ENCODE peak calls at places on chromosomes 2 and 18, in five cellular contexts. S is left ventricle myocardium inferior, O is IMR-90, N is A673, J is hepatocyte. X is an unnamed sample. For H3K4me1, the result is how much of the 10 kb centered on the place peaks cover.

GRCh38 chr2:75571730-75572430 is 11.1 kb upstream of the EVA1A start:
- DNase-seq in S (no peak), O (peak), J (no peak), N (no peak), X (no peak)

GRCh38 chr2:241724259-241724974 is 10.0 kb upstream of the D2HGDH start:
- DNase-seq in O (no peak), N (peak), S (no peak), J (no peak), X (no peak)

GRCh38 chr2:85516649-85517389 is 22.1 kb upstream of the MAT2A start:
- DNase-seq in S (no peak), N (no peak), J (peak), O (peak), X (peak)

GRCh38 chr18:65288908-65289307 is 461.9 kb upstream of the CDH7 start:
- DNase-seq in O (no peak), N (no peak), J (no peak), S (no peak), X (no peak)

GRCh38 chr2:85221291-85221690 is 88.1 kb downstream of the TCF7L1 start:
- DNase-seq in S (peak), N (no peak), J (no peak), O (peak), X (no peak)

GRCh38 chr2:120625865-120626560 is 109.7 kb upstream of the GLI2 start:
- DNase-seq in N (no peak), J (peak), S (no peak), O (no peak), X (peak)

GRCh38 chr18:40058811-40059570 is 1896.0 kb upstream of the PIK3C3 start:
- DNase-seq in J (no peak), S (no peak), N (no peak), O (no peak), X (no peak)

GRCh38 chr18:62744076-62744705 is 28.9 kb downstream of the PHLPP1 start:
- DNase-seq in J (no peak), N (no peak), S (no peak), O (peak), X (no peak)

GRCh38 chr2:174153757-174154680 is 94.3 kb downstream of the OLA1 start:
- DNase-seq in J (peak), N (no peak), S (no peak), O (peak), X (no peak)

GRCh38 chr2:223669453-223670225 is 67.5 kb upstream of the SCG2 start:
- DNase-seq in S (no peak), O (peak), J (no peak), N (no peak), X (no peak)

GRCh38 chr18:21053127-21053526 is 58.5 kb downstream of the ROCK1 start:
- DNase-seq in O (peak), J (peak), N (no peak), S (no peak), X (no peak)

GRCh38 chr2:231390667-231391066 is 4.8 kb upstream of the B3GNT7 start:
- DNase-seq in J (no peak), S (no peak), O (no peak), N (no peak), X (no peak)

GRCh38 chr2:239239607-239240479 is 161.0 kb downstream of the HDAC4 start:
- DNase-seq in O (peak), J (no peak), N (no peak), S (no peak), X (peak)

GRCh38 chr2:191166756-191167445 is 16.1 kb upstream of the STAT4 start:
- DNase-seq in J (no peak), S (no peak), N (no peak), O (no peak), X (no peak)

GRCh38 chr2:158724803-158725271 is 70.3 kb upstream of the DAPL1 start:
- DNase-seq in O (no peak), S (no peak), N (no peak), J (peak), X (no peak)

GRCh38 chr2:7681852-7682461 is 764.7 kb downstream of the RNF144A start:
- DNase-seq in O (no peak), N (no peak), J (peak), S (no peak), X (no peak)

GRCh38 chr2:206764673-206765241 is 371 bp downstream of the MDH1B start:
- DNase-seq in J (no peak), O (peak), N (no peak), S (no peak), X (no peak)

GRCh38 chr2:6181525-6182270 is 489.5 kb downstream of the SOX11 start:
- DNase-seq in O (peak), N (peak), S (no peak), J (peak), X (no peak)

GRCh38 chr2:10431797-10432196 is 16.3 kb downstream of the ODC1 start:
- DNase-seq in J (no peak), S (no peak), O (no peak), N (no peak), X (no peak)

GRCh38 chr2:11955314-11955713 is 208.9 kb downstream of the LPIN1 start:
- DNase-seq in S (no peak), O (peak), N (no peak), J (no peak), X (no peak)

GRCh38 chr18:3151379-3152264 is 68.1 kb downstream of the MYOM1 start:
- DNase-seq in J (peak), N (peak), S (no peak), O (peak), X (no peak)

GRCh38 chr2:41510108-41510507 is 537.7 kb upstream of the PKDCC start:
- DNase-seq in N (no peak), S (no peak), J (no peak), O (no peak), X (no peak)

GRCh38 chr18:21996261-21996892 is 173.0 kb upstream of the GATA6 start:
- DNase-seq in O (no peak), J (peak), S (no peak), N (no peak), X (no peak)

GRCh38 chr18:48798334-48799197 is 152.2 kb downstream of the SMAD7 start:
- DNase-seq in O (no peak), N (no peak), S (peak), J (no peak), X (no peak)

GRCh38 chr2:231611273-231612198 is 18.9 kb downstream of the TEX44 start:
- DNase-seq in O (peak), S (no peak), J (peak), N (peak), X (no peak)

GRCh38 chr2:3633089-3633981 is 24.7 kb upstream of the ALLC start:
- DNase-seq in O (peak), N (no peak), J (no peak), S (no peak), X (no peak)

GRCh38 chr2:167756427-167756826 is 491.0 kb downstream of the STK39 start:
- DNase-seq in O (peak), S (no peak), J (no peak), N (peak), X (no peak)

GRCh38 chr18:6571239-6571602 is 156.5 kb upstream of the L3MBTL4 start:
- DNase-seq in S (no peak), N (no peak), O (no peak), J (no peak), X (no peak)

GRCh38 chr18:76232813-76233212 is 262.2 kb downstream of the ZNF516 start:
- DNase-seq in J (no peak), N (no peak), O (no peak), S (no peak), X (no peak)

GRCh38 chr2:217934321-217935131 is 68.3 kb downstream of the TNS1 start:
- DNase-seq in S (peak), O (peak), N (peak), J (no peak), X (peak)

GRCh38 chr2:74131901-74132300 is 15.8 kb downstream of the BOLA3 start:
- DNase-seq in O (no peak), S (no peak), J (no peak), N (no peak), X (no peak)

GRCh38 chr2:24576146-24576545 is 85.1 kb downstream of the NCOA1 start:
- DNase-seq in O (no peak), N (no peak), S (no peak), J (no peak), X (no peak)

GRCh38 chr18:46283268-46283667 is 179.1 kb downstream of the HAUS1 start:
- DNase-seq in S (no peak), O (peak), N (peak), J (no peak), X (no peak)

DNA sequence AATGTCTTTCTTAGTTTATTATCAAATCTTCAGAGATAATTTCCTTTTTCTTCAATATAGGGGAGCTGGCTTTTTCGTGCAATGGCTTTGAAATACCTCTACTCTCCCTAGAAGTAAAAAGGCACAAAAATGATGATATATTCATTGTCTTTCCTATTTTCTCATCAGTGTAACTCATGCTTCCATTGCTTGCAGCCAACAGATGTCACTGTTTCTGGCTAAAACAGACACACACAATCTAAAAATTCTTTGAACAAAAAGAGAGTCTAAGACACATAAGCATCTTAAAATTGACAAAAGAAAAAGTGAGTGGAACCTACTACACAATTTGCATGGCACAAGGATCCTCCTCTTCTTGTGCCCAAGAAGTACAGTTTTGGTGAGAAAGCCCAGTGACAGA is 448.7 kb upstream of the VRK2 start:
- DNase-seq in S (no peak), N (no peak), O (no peak), J (no peak), X (no peak)
- TF ChIP-seq CTCF in S (no peak), N (no peak), O (no peak), J (no peak), X (no peak)

GRCh38 chr2:197307236-197307932 is 3.2 kb downstream of the ANKRD44 start:
- DNase-seq in J (no peak), O (no peak), S (no peak), N (peak), X (no peak)
- H3K4me1 ChIP-seq in J (under half), O (under half), S (under half), N (under half), X (under half)

GRCh38 chr2:112698834-112699515 is 21.8 kb upstream of the NT5DC4 start:
- DNase-seq in N (no peak), S (no peak), J (no peak), O (no peak), X (no peak)
- H3K27ac ChIP-seq in N (no peak), S (no peak), J (no peak), O (no peak), X (no peak)

DNA sequence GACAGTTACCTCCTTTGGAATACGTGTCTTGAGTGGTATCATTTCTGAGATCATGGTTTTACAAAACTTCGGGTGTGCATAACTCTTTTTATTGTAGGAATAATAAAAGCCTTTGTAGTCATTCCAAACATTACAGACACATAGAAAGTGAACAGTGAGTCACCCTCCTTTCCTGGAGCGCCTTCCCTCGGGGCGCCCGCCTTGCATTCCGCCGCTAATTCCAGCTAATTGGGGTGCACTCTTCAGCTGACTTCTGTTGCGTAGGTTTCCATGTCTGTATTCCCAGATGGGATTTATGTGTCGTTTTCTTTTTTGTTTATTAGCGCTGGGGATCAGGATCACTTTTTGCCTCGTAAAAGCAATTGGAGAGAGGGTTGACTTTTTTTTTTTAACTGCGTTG is 18.6 kb downstream of the SH3BP4 start:
- DNase-seq in S (no peak), N (peak), J (no peak), O (peak), X (no peak)
- TF ChIP-seq CTCF in S (no peak), N (no peak), J (no peak), O (no peak), X (no peak)

GRCh38 chr2:240455227-240455718 is 19.8 kb downstream of the GPC1 start:
- DNase-seq in N (no peak), J (no peak), O (no peak), S (no peak), X (no peak)
- H3K4me1 ChIP-seq in N (under half), J (under half), O (under half), S (half or more), X (under half)

X was measured in right lobe of liver.